ENCODE peak calls at places on chromosomes 7 and 10, in five cellular contexts. O, L, Z, K and Q are unnamed samples.
A peak's percentile ranks its signal among the peaks of the same experiment; 100 is the strongest.

GRCh38 chr7:138981332-138982203 is at the start of gene KIAA1549:
- DNase-seq in O (peak; percentile 33), L (no peak), Z (no peak), K (peak; percentile 80), Q (peak; percentile 12)

GRCh38 chr10:89478739-89479116 is 56.7 kb downstream of the SLC16A12 start:
- DNase-seq in O (no peak), L (no peak), Z (no peak), K (no peak), Q (no peak)

GRCh38 chr7:151379193-151379520 is 30.7 kb downstream of the WDR86 start:
- DNase-seq in O (no peak), L (no peak), Z (no peak), K (no peak), Q (no peak)

GRCh38 chr7:2687338-2687869 is 598 bp upstream of the AMZ1 start:
- DNase-seq in O (no peak), L (no peak), Z (no peak), K (no peak), Q (no peak)

GRCh38 chr10:132527338-132528063 is 10.1 kb upstream of the INPP5A start:
- DNase-seq in O (no peak), L (no peak), Z (no peak), K (no peak), Q (no peak)

GRCh38 chr7:114345494-114345893 is 69.1 kb upstream of the FOXP2 start:
- DNase-seq in O (no peak), L (no peak), Z (no peak), K (no peak), Q (no peak)

GRCh38 chr10:119270893-119271361 is 63.6 kb downstream of the GRK5 start:
- DNase-seq in O (peak; percentile 75), L (no peak), Z (no peak), K (peak; percentile 66), Q (peak; percentile 41)

GRCh38 chr7:42186181-42186580 is 50.8 kb downstream of the GLI3 start:
- DNase-seq in O (no peak), L (no peak), Z (peak; percentile 13), K (peak; percentile 14), Q (no peak)

GRCh38 chr10:80468002-80468401 is 13.9 kb downstream of the TSPAN14 start:
- DNase-seq in O (no peak), L (no peak), Z (no peak), K (peak; percentile 58), Q (no peak)

GRCh38 chr10:29563420-29564035 is 71.2 kb downstream of the SVIL start:
- DNase-seq in O (no peak), L (no peak), Z (no peak), K (no peak), Q (no peak)

GRCh38 chr7:140597425-140597949 is 43.1 kb downstream of the DENND2A start:
- DNase-seq in O (no peak), L (no peak), Z (no peak), K (no peak), Q (no peak)

GRCh38 chr7:114086906-114087651 is 168.3 kb upstream of the PPP1R3A start:
- DNase-seq in O (no peak), L (no peak), Z (no peak), K (no peak), Q (no peak)

GRCh38 chr10:46556515-46557318 is at the start of gene GPRIN2:
- DNase-seq in O (no peak), L (no peak), Z (peak; percentile 67), K (no peak), Q (no peak)

GRCh38 chr10:72336259-72337038 is 18.3 kb downstream of the DNAJB12 start:
- DNase-seq in O (no peak), L (no peak), Z (no peak), K (no peak), Q (no peak)

GRCh38 chr7:157875230-157876179 is 538.7 kb downstream of the DNAJB6 start:
- DNase-seq in O (no peak), L (no peak), Z (no peak), K (peak; percentile 50), Q (peak; percentile 23)

GRCh38 chr7:42015413-42015698 is 221.7 kb downstream of the GLI3 start:
- DNase-seq in O (no peak), L (no peak), Z (no peak), K (no peak), Q (no peak)

GRCh38 chr7:80172387-80172786 is 37.8 kb downstream of the GNAI1 start:
- DNase-seq in O (no peak), L (no peak), Z (no peak), K (no peak), Q (no peak)

DNA sequence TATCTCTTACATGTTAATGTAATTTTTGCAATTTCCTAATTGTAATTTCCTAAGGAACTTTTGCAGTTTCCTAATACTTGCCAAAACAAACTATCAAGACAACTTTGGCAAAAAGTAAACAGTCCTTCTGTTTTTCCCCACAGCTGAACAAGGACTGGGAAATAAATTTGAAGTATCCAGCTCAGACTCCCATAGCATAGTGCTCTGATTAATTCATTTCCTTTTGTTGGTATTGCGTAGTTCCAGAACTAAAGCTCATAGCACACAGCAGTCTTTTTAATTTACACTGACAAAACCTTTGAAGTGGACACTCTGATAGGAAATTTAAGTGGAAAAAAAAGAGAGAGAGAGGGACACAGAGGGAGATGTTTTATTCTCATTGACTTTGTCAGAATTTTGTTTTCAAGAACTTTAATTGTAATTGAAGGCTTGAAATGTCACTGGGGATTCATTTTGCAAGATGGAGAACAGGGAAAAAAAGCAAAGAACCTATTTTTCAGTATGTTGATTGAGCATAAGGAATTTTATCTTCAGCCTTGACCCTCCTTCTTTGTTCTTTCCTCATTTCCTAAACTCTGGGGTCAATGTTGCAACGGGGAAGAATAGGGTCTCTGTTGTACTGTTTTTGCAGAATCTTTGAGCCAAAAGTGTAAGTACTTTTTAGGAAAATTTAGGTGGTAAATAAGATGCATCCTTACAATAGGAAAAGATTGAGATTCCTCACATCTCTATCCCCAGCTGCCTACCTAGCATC is 232.2 kb upstream of the NPSR1 start:
- DNase-seq in O (peak; percentile 75), L (no peak), Z (no peak), K (no peak), Q (no peak)
- TF ChIP-seq SRF in O (no peak), L (no peak), Z (no peak), K (no peak), Q (no peak)

DNA sequence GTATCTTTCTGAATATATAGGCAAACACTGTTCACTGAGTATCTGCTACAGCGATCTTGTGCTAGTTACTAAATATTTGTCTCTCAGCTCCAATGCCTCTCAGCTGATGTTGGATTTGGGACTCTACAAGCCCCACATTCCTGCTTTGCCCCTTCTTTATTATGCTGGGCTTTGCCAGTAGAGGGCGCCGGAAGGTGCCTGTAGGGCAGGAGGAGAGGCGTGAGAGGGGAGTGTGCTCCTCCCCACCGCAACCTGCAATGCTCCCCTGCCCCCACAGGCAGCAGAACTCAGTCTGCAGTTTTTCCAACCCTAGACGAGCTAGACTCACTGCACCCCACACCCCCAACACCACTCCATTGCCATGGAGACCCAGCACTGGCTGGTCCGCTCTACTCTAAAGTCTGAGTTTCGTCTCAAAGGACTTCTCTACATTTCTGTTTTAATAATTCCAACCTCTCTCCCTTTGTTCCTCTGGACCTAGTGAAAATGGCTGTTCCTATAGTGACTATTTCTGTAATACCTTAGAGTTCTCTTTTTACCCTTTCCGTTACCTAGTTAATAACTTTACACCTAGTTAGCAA is 337.6 kb downstream of the CCSER2 start:
- DNase-seq in O (peak; percentile 37), L (no peak), Z (peak; percentile 61), K (peak; percentile 71), Q (peak; percentile 21)
- TF ChIP-seq MAX in O (no peak), L (no peak), Z (peak; percentile 33), K (no peak), Q (no peak)

GRCh38 chr7:44102846-44103565 is 1.1 kb upstream of the AEBP1 start:
- DNase-seq in O (no peak), L (no peak), Z (no peak), K (no peak), Q (no peak)
- H2AFZ ChIP-seq in O (no peak overlapping the region), L (no peak overlapping the region), Z (no peak overlapping the region), K (no peak overlapping the region), Q (no peak overlapping the region)

GRCh38 chr7:75966209-75966961 is 28.0 kb downstream of the TMEM120A start:
- DNase-seq in O (no peak), L (no peak), Z (no peak), K (no peak), Q (no peak)
- TF ChIP-seq SRF in O (no peak), L (no peak), Z (no peak), K (no peak), Q (no peak)

GRCh38 chr10:61286695-61287094 is 166.5 kb downstream of the TMEM26 start:
- DNase-seq in O (no peak), L (peak; percentile 85), Z (no peak), K (no peak), Q (no peak)
- TF ChIP-seq MAX in O (no peak), L (no peak), Z (no peak), K (no peak), Q (no peak)